ENCODE peak calls at places on chromosomes 16 and 17, in five cellular contexts. Q, X, E, N and B are unnamed samples.

GRCh38 chr16:8996891-8997290 is 33.2 kb upstream of the USP7 start:
- DNase-seq in Q (peak), X (no peak), E (no peak), N (peak), B (no peak)

GRCh38 chr17:17729620-17730249 is 48.5 kb downstream of the RAI1 start:
- DNase-seq in Q (peak), X (peak), E (no peak), N (no peak), B (peak)

GRCh38 chr16:52436646-52437645 is 110.0 kb downstream of the TOX3 start:
- DNase-seq in Q (no peak), X (no peak), E (no peak), N (no peak), B (no peak)

GRCh38 chr16:53056528-53056881 is 1.7 kb downstream of the CHD9 start:
- DNase-seq in Q (no peak), X (no peak), E (no peak), N (no peak), B (peak)

GRCh38 chr17:79018045-79018695 is 5.8 kb upstream of the C1QTNF1 start:
- DNase-seq in Q (peak), X (no peak), E (no peak), N (no peak), B (no peak)

GRCh38 chr17:78170692-78171590 is 2.6 kb downstream of the SYNGR2 start:
- DNase-seq in Q (no peak), X (no peak), E (no peak), N (no peak), B (peak)

GRCh38 chr16:3467920-3468319 is 24.4 kb downstream of the NAA60 start:
- DNase-seq in Q (no peak), X (no peak), E (no peak), N (no peak), B (peak)

GRCh38 chr17:6477831-6478383 is 33.7 kb downstream of the PIMREG start:
- DNase-seq in Q (no peak), X (no peak), E (no peak), N (no peak), B (no peak)

GRCh38 chr17:28346746-28347246 is 10.5 kb downstream of the POLDIP2 start:
- DNase-seq in Q (peak), X (peak), E (no peak), N (no peak), B (no peak)

GRCh38 chr17:28344011-28344410 is 8.4 kb downstream of the TNFAIP1 start:
- DNase-seq in Q (no peak), X (no peak), E (no peak), N (no peak), B (peak)

GRCh38 chr17:28344435-28344901 is 8.9 kb downstream of the TNFAIP1 start:
- DNase-seq in Q (peak), X (no peak), E (no peak), N (no peak), B (peak)

GRCh38 chr17:28346199-28346580 is 10.6 kb downstream of the TNFAIP1 start:
- DNase-seq in Q (peak), X (no peak), E (no peak), N (no peak), B (no peak)

GRCh38 chr17:28345420-28346198 is 10.0 kb downstream of the TNFAIP1 start:
- DNase-seq in Q (no peak), X (peak), E (peak), N (no peak), B (peak)
- H3K27ac ChIP-seq in Q (peak), X (peak), E (peak), N (no peak), B (peak)

GRCh38 chr17:80825471-80826345 is 165.9 kb upstream of the CHMP6 start:
- DNase-seq in Q (no peak), X (no peak), E (no peak), N (no peak), B (peak)

GRCh38 chr17:80827646-80828643 is 163.7 kb upstream of the CHMP6 start:
- DNase-seq in Q (peak), X (no peak), E (no peak), N (peak), B (peak)

GRCh38 chr17:80826955-80827645 is 164.5 kb upstream of the CHMP6 start:
- DNase-seq in Q (peak), X (no peak), E (no peak), N (peak), B (peak)

GRCh38 chr17:80824549-80825470 is 166.8 kb upstream of the CHMP6 start:
- DNase-seq in Q (no peak), X (no peak), E (no peak), N (no peak), B (no peak)

DNA sequence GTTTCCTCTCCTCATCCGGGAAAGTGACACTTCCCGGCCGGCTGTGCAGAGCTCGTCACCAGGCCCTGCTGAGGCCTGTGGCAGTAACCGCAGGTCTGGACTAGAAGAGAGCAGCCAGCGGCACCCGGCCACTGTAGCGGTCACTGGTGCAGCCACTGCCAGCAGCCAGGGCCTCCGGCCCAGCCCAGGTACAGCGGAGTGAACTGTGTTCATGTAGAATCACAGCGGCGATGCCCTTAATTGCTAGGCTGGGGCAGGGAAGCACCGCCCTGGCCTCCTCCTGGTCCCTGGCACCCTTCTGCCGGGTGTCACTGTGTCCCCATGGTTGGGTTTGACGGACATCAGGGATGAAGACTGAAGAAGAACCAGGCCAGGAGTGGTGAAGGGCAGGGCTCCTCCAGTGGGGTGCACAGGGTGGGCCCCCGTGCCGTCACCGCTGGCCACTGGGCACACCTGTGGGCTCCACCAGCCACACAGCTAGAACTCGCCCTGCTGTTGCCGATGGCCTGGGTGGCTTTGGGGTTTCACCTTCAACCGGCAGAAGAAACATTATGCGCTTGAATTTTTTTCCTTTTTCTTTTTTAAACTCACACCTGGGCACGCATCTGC is 165.2 kb upstream of the CHMP6 start:
- DNase-seq in Q (no peak), X (no peak), E (no peak), N (no peak), B (peak)
- H3K27ac ChIP-seq in Q (no peak), X (no peak), E (peak), N (no peak), B (peak)

DNA sequence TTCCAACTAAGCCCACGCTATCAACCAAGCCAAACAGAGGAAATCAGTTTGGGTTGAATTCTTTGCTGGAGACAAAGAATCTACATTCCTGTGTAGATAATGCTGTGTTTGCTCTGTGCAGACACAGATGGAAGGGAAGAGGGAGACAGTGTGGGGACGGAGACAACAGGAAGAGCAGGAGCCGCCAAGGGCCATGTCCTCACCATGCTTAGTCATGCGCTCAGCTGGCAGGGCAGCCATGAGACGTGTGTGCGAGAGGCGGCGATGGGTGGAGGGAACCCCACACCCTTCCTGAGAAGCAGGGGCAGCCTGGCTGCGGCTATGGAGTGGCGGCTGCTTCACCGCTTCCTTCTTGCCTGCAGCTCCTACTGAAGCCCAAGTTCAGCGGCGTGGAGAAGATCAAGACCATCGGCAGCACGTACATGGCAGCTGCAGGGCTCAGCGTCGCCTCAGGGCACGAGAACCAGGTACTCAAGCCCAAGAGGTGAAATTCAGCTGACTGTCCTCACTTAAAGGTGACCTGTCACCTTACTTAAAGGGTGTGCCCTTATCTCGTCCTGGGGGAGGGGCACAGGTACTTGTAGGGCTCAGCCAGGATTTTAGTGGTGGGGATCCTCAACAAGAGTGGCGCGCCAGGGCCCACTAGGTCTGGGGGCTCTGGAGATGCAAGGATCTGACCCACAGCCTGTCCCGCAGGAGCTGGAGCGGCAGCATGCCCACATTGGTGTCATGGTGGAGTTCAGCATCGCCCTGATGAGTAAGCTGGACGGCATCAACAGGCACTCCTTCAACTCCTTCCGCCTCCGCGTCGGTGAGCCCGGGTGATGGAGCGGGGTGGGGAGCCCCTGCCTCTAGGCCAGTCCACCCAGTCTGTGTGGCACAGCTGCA is 47.5 kb downstream of the ADCY7 start:
- DNase-seq in Q (peak), X (peak), E (peak), N (no peak), B (peak)
- H3K27ac ChIP-seq in Q (peak), X (no peak), E (peak), N (no peak), B (peak)

DNA sequence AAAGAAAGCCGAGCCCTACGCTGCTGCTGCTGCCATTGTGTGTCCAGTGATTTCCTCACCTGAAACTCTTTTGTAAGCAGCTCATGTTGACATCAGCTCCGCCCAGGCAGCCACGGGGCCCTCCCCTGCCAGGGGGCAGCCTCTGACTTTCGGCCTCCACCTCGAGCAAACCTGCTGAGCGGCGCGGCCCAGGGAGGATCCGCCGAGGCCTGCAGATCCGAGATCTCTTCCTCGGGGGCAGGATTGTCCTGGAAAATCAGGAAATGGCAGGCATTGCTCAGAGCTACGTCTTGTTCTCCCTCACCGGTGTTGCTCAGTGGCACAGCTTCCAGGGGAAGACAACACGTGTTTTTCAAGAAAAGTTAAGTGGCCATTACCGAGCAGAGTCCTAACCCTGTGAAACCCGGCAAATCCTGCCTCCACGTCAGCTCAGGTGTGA is 35.6 kb upstream of the ZNF750 start:
- DNase-seq in Q (peak), X (no peak), E (no peak), N (no peak), B (no peak)
- H3K27ac ChIP-seq in Q (peak), X (no peak), E (no peak), N (no peak), B (no peak)

DNA sequence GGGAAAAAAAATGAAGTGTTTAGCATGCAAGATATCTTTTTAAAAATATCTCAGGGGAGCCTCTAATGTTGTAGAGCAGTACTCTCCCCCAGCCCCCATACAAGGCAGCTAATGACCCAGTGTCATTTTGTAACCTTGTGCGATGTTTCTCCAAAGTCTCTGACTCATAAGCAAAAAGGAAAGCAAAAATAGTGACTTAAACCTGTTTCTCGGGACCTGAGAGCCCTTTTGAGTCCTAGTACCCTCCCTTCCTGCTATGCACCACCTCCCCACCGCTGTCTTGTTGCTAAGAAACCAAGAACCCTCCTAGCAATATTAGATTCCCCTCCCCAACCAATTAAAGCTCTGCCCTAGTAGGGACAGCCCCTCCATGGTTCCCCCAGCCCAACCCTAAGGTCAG is 2.8 kb downstream of the MYCBPAP start:
- DNase-seq in Q (peak), X (no peak), E (no peak), N (no peak), B (peak)
- H3K27ac ChIP-seq in Q (peak), X (no peak), E (no peak), N (no peak), B (no peak)